ENCODE peak calls at places on chromosomes 6 and 20, in four cellular contexts. One of them, this sample, is unnamed.

GRCh38 chr6:20377623-20378265 is 23.9 kb upstream of the E2F3 start:
- DNase-seq in SK-N-SH: no peak
- DNase-seq in HCT116: no peak
- DNase-seq in GM12878: no peak
- DNase-seq in this sample: no peak

GRCh38 chr20:38238834-38239233 is 21.7 kb downstream of the KIAA1755 start:
- DNase-seq in SK-N-SH: no peak
- DNase-seq in HCT116: no peak
- DNase-seq in GM12878: no peak
- DNase-seq in this sample: no peak

GRCh38 chr20:36180323-36180722 is 25.8 kb downstream of the EPB41L1 start:
- DNase-seq in SK-N-SH: no peak
- DNase-seq in HCT116: no peak
- DNase-seq in GM12878: no peak
- DNase-seq in this sample: no peak

GRCh38 chr20:4202441-4202840 is 187.1 kb upstream of the RNF24 start:
- DNase-seq in SK-N-SH: no peak
- DNase-seq in HCT116: no peak
- DNase-seq in GM12878: no peak
- DNase-seq in this sample: no peak

GRCh38 chr6:147310511-147310910 is 106.3 kb downstream of the STXBP5 start:
- DNase-seq in SK-N-SH: no peak
- DNase-seq in HCT116: no peak
- DNase-seq in GM12878: no peak
- DNase-seq in this sample: no peak

GRCh38 chr20:54132612-54133433 is 41.0 kb downstream of the CYP24A1 start:
- DNase-seq in SK-N-SH: no peak
- DNase-seq in HCT116: peak; percentile 92
- DNase-seq in GM12878: no peak
- DNase-seq in this sample: no peak

GRCh38 chr6:144379356-144379755 is 94.2 kb downstream of the UTRN start:
- DNase-seq in SK-N-SH: no peak
- DNase-seq in HCT116: no peak
- DNase-seq in GM12878: no peak
- DNase-seq in this sample: no peak

GRCh38 chr6:115890238-115890637 is 170.5 kb downstream of the FRK start:
- DNase-seq in SK-N-SH: no peak
- DNase-seq in HCT116: no peak
- DNase-seq in GM12878: no peak
- DNase-seq in this sample: no peak

GRCh38 chr6:163147988-163148387 is 266.5 kb upstream of the QKI start:
- DNase-seq in SK-N-SH: peak; percentile 45
- DNase-seq in HCT116: no peak
- DNase-seq in GM12878: no peak
- DNase-seq in this sample: peak; percentile 24

GRCh38 chr20:38896009-38896594 is 30.1 kb upstream of the FAM83D start:
- DNase-seq in SK-N-SH: no peak
- DNase-seq in HCT116: no peak
- DNase-seq in GM12878: no peak
- DNase-seq in this sample: no peak

GRCh38 chr6:168715643-168716481 is 274.9 kb downstream of the SMOC2 start:
- DNase-seq in SK-N-SH: no peak
- DNase-seq in HCT116: no peak
- DNase-seq in GM12878: no peak
- DNase-seq in this sample: no peak

GRCh38 chr6:41371992-41372525 is 36.7 kb downstream of the NCR2 start:
- DNase-seq in SK-N-SH: peak; percentile 43
- DNase-seq in HCT116: no peak
- DNase-seq in GM12878: no peak
- DNase-seq in this sample: no peak

GRCh38 chr6:70706491-70707123 is 38.9 kb downstream of the SMAP1 start:
- DNase-seq in SK-N-SH: peak; percentile 12
- DNase-seq in HCT116: peak; percentile 26
- DNase-seq in GM12878: no peak
- DNase-seq in this sample: peak; percentile 57

GRCh38 chr6:30647802-30648460 is 998 bp downstream of the C6orf136 start:
- DNase-seq in SK-N-SH: no peak
- DNase-seq in HCT116: no peak
- DNase-seq in GM12878: no peak
- DNase-seq in this sample: peak; percentile 80

GRCh38 chr6:82006027-82006738 is 241.4 kb downstream of the IBTK start:
- DNase-seq in SK-N-SH: peak; percentile 7
- DNase-seq in HCT116: no peak
- DNase-seq in GM12878: no peak
- DNase-seq in this sample: peak; percentile 47

GRCh38 chr20:33563788-33564187 is 73.9 kb downstream of the CBFA2T2 start:
- DNase-seq in SK-N-SH: no peak
- DNase-seq in HCT116: no peak
- DNase-seq in GM12878: no peak
- DNase-seq in this sample: no peak

GRCh38 chr6:64467656-64468055 is 832.1 kb downstream of the PHF3 start:
- DNase-seq in SK-N-SH: no peak
- DNase-seq in HCT116: no peak
- DNase-seq in GM12878: no peak
- DNase-seq in this sample: no peak

GRCh38 chr6:18053555-18054445 is 66.4 kb upstream of the KIF13A start:
- DNase-seq in SK-N-SH: no peak
- DNase-seq in HCT116: no peak
- DNase-seq in GM12878: no peak
- DNase-seq in this sample: no peak

GRCh38 chr6:55449219-55449618 is 122.0 kb downstream of the GFRAL start:
- DNase-seq in SK-N-SH: no peak
- DNase-seq in HCT116: no peak
- DNase-seq in GM12878: no peak
- DNase-seq in this sample: no peak

GRCh38 chr20:9478801-9479200 is 35.6 kb upstream of the LAMP5 start:
- DNase-seq in SK-N-SH: no peak
- DNase-seq in HCT116: no peak
- DNase-seq in GM12878: no peak
- DNase-seq in this sample: no peak

GRCh38 chr6:96211341-96211740 is 195.6 kb downstream of the FUT9 start:
- DNase-seq in SK-N-SH: no peak
- DNase-seq in HCT116: no peak
- DNase-seq in GM12878: no peak
- DNase-seq in this sample: no peak

GRCh38 chr6:126548301-126548700 is 208.4 kb downstream of the CENPW start:
- DNase-seq in SK-N-SH: no peak
- DNase-seq in HCT116: no peak
- DNase-seq in GM12878: no peak
- DNase-seq in this sample: no peak
- TF ChIP-seq JUND in SK-N-SH: no peak
- TF ChIP-seq JUND in HCT116: no peak
- TF ChIP-seq JUND in GM12878: no peak
- TF ChIP-seq JUND in this sample: no peak

DNA sequence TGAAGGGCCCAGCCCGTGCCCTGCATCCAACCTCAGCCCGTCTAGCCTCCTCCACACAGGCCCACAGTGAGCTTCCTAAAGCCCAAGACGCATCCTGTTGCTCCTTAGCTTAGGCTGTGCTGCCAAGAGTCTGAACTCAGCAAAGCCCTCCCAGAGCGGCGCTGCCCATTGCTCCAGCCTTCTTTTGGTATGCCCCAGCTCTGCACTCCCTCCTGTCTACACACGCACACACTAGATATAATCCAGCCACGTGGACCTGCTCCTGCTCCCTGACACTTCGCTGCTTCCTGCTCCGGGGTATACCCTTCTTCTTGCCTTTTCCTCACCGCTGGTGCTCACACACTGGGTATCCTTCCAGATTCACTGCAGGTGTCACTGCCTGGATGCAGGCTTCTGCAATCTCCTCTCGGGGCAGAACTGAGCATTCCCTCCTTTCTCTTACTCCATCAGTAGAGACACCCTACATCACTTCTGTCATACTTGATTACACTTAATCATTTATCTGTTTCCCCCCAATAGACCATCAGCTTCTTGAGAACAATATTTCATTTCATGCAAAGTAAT is 23.8 kb downstream of the GABRR2 start:
- DNase-seq in SK-N-SH: no peak
- DNase-seq in HCT116: no peak
- DNase-seq in GM12878: no peak
- DNase-seq in this sample: no peak
- TF ChIP-seq JUND in SK-N-SH: no peak
- TF ChIP-seq JUND in HCT116: no peak
- TF ChIP-seq JUND in GM12878: no peak
- TF ChIP-seq JUND in this sample: no peak

DNA sequence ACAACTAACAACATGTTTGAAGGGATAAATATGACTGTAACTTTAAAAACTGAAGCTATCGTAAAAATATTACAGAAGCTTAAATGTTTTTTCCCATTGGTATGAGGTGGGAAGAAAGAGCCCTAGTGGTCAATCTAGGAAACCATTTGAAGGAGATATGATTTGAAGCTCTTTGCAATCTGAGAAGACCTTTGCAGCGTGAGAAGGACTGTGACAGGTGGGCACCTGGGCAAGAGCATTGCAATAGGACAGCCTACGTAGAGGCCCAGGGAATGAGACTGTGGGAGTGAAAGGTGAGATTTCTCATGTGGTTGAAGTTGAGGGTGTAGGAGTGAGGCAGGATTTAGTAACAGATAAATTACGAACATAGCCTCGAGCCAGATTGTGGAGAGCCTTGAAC is 108.0 kb upstream of the PDE7B start:
- DNase-seq in SK-N-SH: no peak
- DNase-seq in HCT116: no peak
- DNase-seq in GM12878: no peak
- DNase-seq in this sample: no peak
- TF ChIP-seq JUND in SK-N-SH: no peak
- TF ChIP-seq JUND in HCT116: no peak
- TF ChIP-seq JUND in GM12878: no peak
- TF ChIP-seq JUND in this sample: no peak

GRCh38 chr6:127520061-127520460 is 926 bp upstream of the MTCL3 start:
- DNase-seq in SK-N-SH: no peak
- DNase-seq in HCT116: no peak
- DNase-seq in GM12878: no peak
- DNase-seq in this sample: peak; percentile 15
- TF ChIP-seq JUND in SK-N-SH: no peak
- TF ChIP-seq JUND in HCT116: no peak
- TF ChIP-seq JUND in GM12878: no peak
- TF ChIP-seq JUND in this sample: no peak

DNA sequence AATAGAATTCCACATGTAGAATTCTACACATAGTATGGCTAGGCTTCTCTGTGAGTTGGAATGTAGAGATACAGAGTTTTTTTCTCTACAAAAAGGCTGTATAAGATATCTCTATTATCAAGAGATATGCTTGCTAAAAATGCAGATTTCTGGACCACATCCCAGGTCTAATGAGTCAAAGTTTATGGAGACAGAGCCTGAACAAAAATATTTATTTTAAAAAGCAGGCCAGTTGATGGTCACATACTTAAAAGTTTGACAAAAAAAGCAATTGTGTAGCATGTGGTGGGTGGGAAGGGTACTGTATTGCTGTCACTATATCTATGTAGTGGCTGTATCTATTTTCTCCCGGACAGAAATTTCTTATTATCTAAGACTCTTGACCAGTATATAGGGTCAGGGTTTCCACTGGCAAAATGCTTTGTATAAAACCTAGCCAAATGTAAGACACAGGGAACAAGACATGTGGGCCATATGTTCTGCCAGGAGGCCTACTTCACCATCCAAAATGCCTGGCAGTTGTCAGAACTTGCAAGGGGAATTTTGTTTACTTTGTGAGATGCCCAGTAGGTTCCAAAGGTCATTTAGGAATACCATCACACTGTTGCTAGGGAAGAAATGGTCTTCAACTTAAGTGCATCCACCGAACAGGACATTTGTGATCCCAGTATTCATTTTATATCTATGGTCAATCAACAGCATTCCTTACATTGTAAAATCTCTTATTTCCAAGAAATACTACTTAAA is 60.6 kb downstream of the SHPRH start:
- DNase-seq in SK-N-SH: no peak
- DNase-seq in HCT116: no peak
- DNase-seq in GM12878: no peak
- DNase-seq in this sample: no peak
- TF ChIP-seq JUND in SK-N-SH: no peak
- TF ChIP-seq JUND in HCT116: no peak
- TF ChIP-seq JUND in GM12878: no peak
- TF ChIP-seq JUND in this sample: no peak

DNA sequence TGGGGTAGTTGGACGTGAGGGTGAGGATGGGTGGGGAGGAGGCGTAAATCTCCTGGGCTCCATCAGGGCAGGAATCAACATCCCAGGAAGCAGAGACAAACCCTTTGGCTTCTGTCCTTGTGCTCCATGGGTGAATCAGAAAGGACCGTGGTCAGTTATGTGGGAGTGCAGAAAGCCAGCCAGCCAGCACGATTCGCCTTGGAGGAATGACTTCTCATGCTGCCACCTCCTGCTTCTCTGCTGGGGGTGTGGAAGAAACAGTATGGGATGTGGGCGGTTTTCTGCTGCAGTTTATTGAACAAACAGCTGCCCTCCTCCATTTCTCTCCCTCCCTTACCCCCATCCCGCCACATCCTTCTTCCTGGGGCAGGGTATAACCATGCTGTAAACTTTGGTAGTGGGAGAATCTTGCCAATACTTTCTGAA is 214.5 kb downstream of the SOX4 start:
- DNase-seq in SK-N-SH: no peak
- DNase-seq in HCT116: no peak
- DNase-seq in GM12878: no peak
- DNase-seq in this sample: no peak
- TF ChIP-seq JUND in SK-N-SH: no peak
- TF ChIP-seq JUND in HCT116: no peak
- TF ChIP-seq JUND in GM12878: no peak
- TF ChIP-seq JUND in this sample: no peak